ENCODE peak calls at places on chromosome 12, in five cellular contexts. One of them, this sample, is unnamed. For H3K4me1, the result is how much of the 10 kb centered on the place peaks cover.

GRCh38 chr12:104656383-104656782 is 199.6 kb downstream of the CHST11 start:
- DNase-seq in adrenal gland: no peak
- DNase-seq in fibroblast of lung: no peak
- DNase-seq in psoas muscle: no peak
- DNase-seq in IMR-90: no peak
- DNase-seq in this sample: no peak

GRCh38 chr12:26465419-26466097 is 270.2 kb downstream of the SSPN start:
- DNase-seq in adrenal gland: no peak
- DNase-seq in fibroblast of lung: peak
- DNase-seq in psoas muscle: no peak
- DNase-seq in IMR-90: no peak
- DNase-seq in this sample: no peak

GRCh38 chr12:8562310-8562709 is 21.6 kb upstream of the CLEC4E start:
- DNase-seq in adrenal gland: no peak
- DNase-seq in fibroblast of lung: no peak
- DNase-seq in psoas muscle: no peak
- DNase-seq in IMR-90: no peak
- DNase-seq in this sample: no peak

GRCh38 chr12:42968426-42968825 is 378.9 kb upstream of the PRICKLE1 start:
- DNase-seq in adrenal gland: no peak
- DNase-seq in fibroblast of lung: no peak
- DNase-seq in psoas muscle: no peak
- DNase-seq in IMR-90: peak
- DNase-seq in this sample: no peak

GRCh38 chr12:63206908-63207307 is 55.9 kb upstream of the AVPR1A start:
- DNase-seq in adrenal gland: peak
- DNase-seq in fibroblast of lung: no peak
- DNase-seq in psoas muscle: no peak
- DNase-seq in IMR-90: no peak
- DNase-seq in this sample: no peak

GRCh38 chr12:131091976-131092691 is 138.4 kb downstream of the ADGRD1 start:
- DNase-seq in adrenal gland: peak
- DNase-seq in fibroblast of lung: no peak
- DNase-seq in psoas muscle: no peak
- DNase-seq in IMR-90: no peak
- DNase-seq in this sample: peak

GRCh38 chr12:2324375-2324774 is 271.6 kb downstream of the CACNA1C start:
- DNase-seq in adrenal gland: peak
- DNase-seq in fibroblast of lung: no peak
- DNase-seq in psoas muscle: peak
- DNase-seq in IMR-90: no peak
- DNase-seq in this sample: no peak

GRCh38 chr12:57765698-57766463 is 997 bp downstream of the CYP27B1 start:
- DNase-seq in adrenal gland: no peak
- DNase-seq in fibroblast of lung: no peak
- DNase-seq in psoas muscle: no peak
- DNase-seq in IMR-90: no peak
- DNase-seq in this sample: peak

GRCh38 chr12:74889563-74890236 is 319.9 kb downstream of the KCNC2 start:
- DNase-seq in adrenal gland: no peak
- DNase-seq in fibroblast of lung: peak
- DNase-seq in psoas muscle: no peak
- DNase-seq in IMR-90: peak
- DNase-seq in this sample: peak

GRCh38 chr12:96606134-96606533 is 116.8 kb downstream of the CFAP54 start:
- DNase-seq in adrenal gland: no peak
- DNase-seq in fibroblast of lung: no peak
- DNase-seq in psoas muscle: no peak
- DNase-seq in IMR-90: no peak
- DNase-seq in this sample: no peak

GRCh38 chr12:1846421-1847405 is 26.3 kb downstream of the LRTM2 start:
- DNase-seq in adrenal gland: no peak
- DNase-seq in fibroblast of lung: no peak
- DNase-seq in psoas muscle: no peak
- DNase-seq in IMR-90: no peak
- DNase-seq in this sample: peak

GRCh38 chr12:117148642-117149041 is 41.6 kb downstream of the FBXO21 start:
- DNase-seq in adrenal gland: no peak
- DNase-seq in fibroblast of lung: no peak
- DNase-seq in psoas muscle: no peak
- DNase-seq in IMR-90: no peak
- DNase-seq in this sample: no peak

GRCh38 chr12:99057670-99058069 is 412.6 kb downstream of the APAF1 start:
- DNase-seq in adrenal gland: no peak
- DNase-seq in fibroblast of lung: no peak
- DNase-seq in psoas muscle: no peak
- DNase-seq in IMR-90: no peak
- DNase-seq in this sample: no peak

GRCh38 chr12:92539966-92540791 is 162.6 kb upstream of the PLEKHG7 start:
- DNase-seq in adrenal gland: no peak
- DNase-seq in fibroblast of lung: no peak
- DNase-seq in psoas muscle: no peak
- DNase-seq in IMR-90: no peak
- DNase-seq in this sample: no peak

GRCh38 chr12:106302401-106303201 is at the start of gene TCP11L2:
- DNase-seq in adrenal gland: peak
- DNase-seq in fibroblast of lung: peak
- DNase-seq in psoas muscle: peak
- DNase-seq in IMR-90: peak
- DNase-seq in this sample: peak

GRCh38 chr12:106304001-106304421 is 1.5 kb downstream of the TCP11L2 start:
- DNase-seq in adrenal gland: no peak
- DNase-seq in fibroblast of lung: no peak
- DNase-seq in psoas muscle: no peak
- DNase-seq in IMR-90: no peak
- DNase-seq in this sample: no peak

GRCh38 chr12:106304797-106305196 is 2.3 kb downstream of the TCP11L2 start:
- DNase-seq in adrenal gland: no peak
- DNase-seq in fibroblast of lung: no peak
- DNase-seq in psoas muscle: no peak
- DNase-seq in IMR-90: no peak
- DNase-seq in this sample: no peak

GRCh38 chr12:106301611-106302321 is 767 bp upstream of the TCP11L2 start:
- DNase-seq in adrenal gland: peak
- DNase-seq in fibroblast of lung: peak
- DNase-seq in psoas muscle: peak
- DNase-seq in IMR-90: peak
- DNase-seq in this sample: peak

GRCh38 chr12:106303202-106303820 is 778 bp downstream of the TCP11L2 start:
- DNase-seq in adrenal gland: peak
- DNase-seq in fibroblast of lung: peak
- DNase-seq in psoas muscle: peak
- DNase-seq in IMR-90: peak
- DNase-seq in this sample: peak
- H3K4me1 ChIP-seq in adrenal gland: under half
- H3K4me1 ChIP-seq in fibroblast of lung: under half
- H3K4me1 ChIP-seq in psoas muscle: half or more
- H3K4me1 ChIP-seq in IMR-90: under half
- H3K4me1 ChIP-seq in this sample: under half

GRCh38 chr12:9925746-9926393 is 6.3 kb downstream of the CLEC2A start:
- DNase-seq in adrenal gland: no peak
- DNase-seq in fibroblast of lung: peak
- DNase-seq in psoas muscle: no peak
- DNase-seq in IMR-90: peak
- DNase-seq in this sample: no peak
- TF ChIP-seq CTCF in adrenal gland: peak
- TF ChIP-seq CTCF in fibroblast of lung: peak
- TF ChIP-seq CTCF in psoas muscle: peak
- TF ChIP-seq CTCF in IMR-90: peak
- TF ChIP-seq CTCF in this sample: peak

DNA sequence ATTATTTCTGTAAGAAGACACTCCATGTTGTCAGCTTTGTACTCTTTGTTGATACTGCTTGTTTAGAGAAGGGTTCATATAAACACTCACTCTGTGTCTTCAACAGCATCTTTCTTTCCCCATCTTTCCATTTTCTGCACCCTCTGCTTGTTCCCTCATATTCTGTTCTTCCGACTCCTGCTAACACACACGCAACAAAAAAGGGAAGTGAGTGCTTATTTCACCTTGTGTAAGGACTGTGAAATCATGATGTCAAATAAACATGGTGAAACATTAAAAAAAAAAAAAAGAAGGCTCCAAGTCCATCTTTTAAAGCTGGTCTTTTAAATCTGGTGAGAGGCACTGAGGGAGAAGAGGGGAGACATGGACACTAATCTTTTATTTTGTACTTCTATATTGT is 145.4 kb downstream of the RPAP3 start:
- DNase-seq in adrenal gland: no peak
- DNase-seq in fibroblast of lung: no peak
- DNase-seq in psoas muscle: no peak
- DNase-seq in IMR-90: no peak
- DNase-seq in this sample: no peak
- H3K4me1 ChIP-seq in adrenal gland: under half
- H3K4me1 ChIP-seq in fibroblast of lung: under half
- H3K4me1 ChIP-seq in psoas muscle: under half
- H3K4me1 ChIP-seq in IMR-90: under half
- H3K4me1 ChIP-seq in this sample: under half

DNA sequence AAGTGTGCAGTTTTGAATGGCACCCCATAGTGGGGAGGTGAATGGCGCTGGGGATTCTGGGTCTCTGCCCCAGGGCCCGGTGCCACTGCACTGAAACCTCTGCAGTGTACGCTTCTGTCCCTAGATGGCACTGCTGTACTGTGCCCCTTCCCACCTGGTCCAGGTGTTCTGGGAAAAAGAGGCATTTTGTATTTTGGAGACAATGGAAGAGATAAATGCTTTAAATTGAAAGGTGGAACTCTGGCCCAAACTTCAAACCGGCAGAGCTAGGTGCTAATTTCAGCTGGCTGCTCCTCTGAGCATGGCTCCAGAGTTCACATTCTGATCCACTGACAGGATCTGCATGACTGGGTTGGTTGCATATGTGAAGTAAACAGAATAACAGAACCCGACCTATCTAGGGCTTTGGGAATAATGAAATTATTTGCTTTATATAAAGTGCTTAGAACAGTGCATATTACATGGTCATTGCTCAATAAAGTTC is 52.2 kb downstream of the KRT80 start:
- DNase-seq in adrenal gland: no peak
- DNase-seq in fibroblast of lung: peak
- DNase-seq in psoas muscle: no peak
- DNase-seq in IMR-90: peak
- DNase-seq in this sample: no peak
- TF ChIP-seq CTCF in adrenal gland: peak
- TF ChIP-seq CTCF in fibroblast of lung: peak
- TF ChIP-seq CTCF in psoas muscle: peak
- TF ChIP-seq CTCF in IMR-90: peak
- TF ChIP-seq CTCF in this sample: peak

DNA sequence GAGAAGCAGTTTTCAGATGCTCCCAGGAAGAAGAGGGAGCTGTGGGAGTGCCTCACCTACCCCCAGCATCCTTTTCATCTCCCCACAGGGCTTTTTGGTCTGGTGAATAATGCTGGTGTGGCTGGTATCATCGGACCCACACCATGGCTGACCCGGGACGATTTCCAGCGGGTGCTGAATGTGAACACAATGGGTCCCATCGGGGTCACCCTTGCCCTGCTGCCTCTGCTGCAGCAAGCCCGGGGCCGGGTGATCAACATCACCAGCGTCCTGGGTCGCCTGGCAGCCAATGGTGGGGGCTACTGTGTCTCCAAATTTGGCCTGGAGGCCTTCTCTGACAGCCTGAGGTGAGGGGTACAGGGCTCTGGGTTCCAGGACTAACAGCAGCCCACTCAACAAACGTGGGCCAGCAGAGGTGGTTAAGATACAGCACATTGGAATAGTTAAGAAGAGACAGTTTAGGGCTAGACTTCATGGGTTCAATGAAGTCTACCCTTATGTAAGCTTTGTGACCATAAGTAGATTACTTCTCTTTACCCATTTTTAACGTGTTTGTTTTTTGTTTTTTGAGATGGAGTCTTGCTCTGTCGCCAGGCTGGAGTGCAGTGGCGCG is 1.5 kb downstream of the RDH5 start:
- DNase-seq in adrenal gland: no peak
- DNase-seq in fibroblast of lung: no peak
- DNase-seq in psoas muscle: peak
- DNase-seq in IMR-90: no peak
- DNase-seq in this sample: peak
- H3K4me1 ChIP-seq in adrenal gland: under half
- H3K4me1 ChIP-seq in fibroblast of lung: half or more
- H3K4me1 ChIP-seq in psoas muscle: half or more
- H3K4me1 ChIP-seq in IMR-90: under half
- H3K4me1 ChIP-seq in this sample: half or more

GRCh38 chr12:24109381-24110039 is 160.0 kb upstream of the SOX5 start:
- DNase-seq in adrenal gland: no peak
- DNase-seq in fibroblast of lung: peak
- DNase-seq in psoas muscle: no peak
- DNase-seq in IMR-90: peak
- DNase-seq in this sample: no peak
- TF ChIP-seq CTCF in adrenal gland: peak
- TF ChIP-seq CTCF in fibroblast of lung: peak
- TF ChIP-seq CTCF in psoas muscle: no peak
- TF ChIP-seq CTCF in IMR-90: peak
- TF ChIP-seq CTCF in this sample: peak

GRCh38 chr12:51975196-51975595 is 23.7 kb downstream of the ACVR1B start:
- DNase-seq in adrenal gland: peak
- DNase-seq in fibroblast of lung: no peak
- DNase-seq in psoas muscle: no peak
- DNase-seq in IMR-90: no peak
- DNase-seq in this sample: no peak

GRCh38 chr12:51973560-51973959 is 22.1 kb downstream of the ACVR1B start:
- DNase-seq in adrenal gland: peak
- DNase-seq in fibroblast of lung: peak
- DNase-seq in psoas muscle: no peak
- DNase-seq in IMR-90: peak
- DNase-seq in this sample: no peak

GRCh38 chr12:51976376-51977160 is 25.1 kb downstream of the ACVR1B start:
- DNase-seq in adrenal gland: peak
- DNase-seq in fibroblast of lung: peak
- DNase-seq in psoas muscle: no peak
- DNase-seq in IMR-90: peak
- DNase-seq in this sample: no peak

GRCh38 chr12:51972849-51973273 is 21.4 kb downstream of the ACVR1B start:
- DNase-seq in adrenal gland: peak
- DNase-seq in fibroblast of lung: peak
- DNase-seq in psoas muscle: peak
- DNase-seq in IMR-90: peak
- DNase-seq in this sample: no peak

DNA sequence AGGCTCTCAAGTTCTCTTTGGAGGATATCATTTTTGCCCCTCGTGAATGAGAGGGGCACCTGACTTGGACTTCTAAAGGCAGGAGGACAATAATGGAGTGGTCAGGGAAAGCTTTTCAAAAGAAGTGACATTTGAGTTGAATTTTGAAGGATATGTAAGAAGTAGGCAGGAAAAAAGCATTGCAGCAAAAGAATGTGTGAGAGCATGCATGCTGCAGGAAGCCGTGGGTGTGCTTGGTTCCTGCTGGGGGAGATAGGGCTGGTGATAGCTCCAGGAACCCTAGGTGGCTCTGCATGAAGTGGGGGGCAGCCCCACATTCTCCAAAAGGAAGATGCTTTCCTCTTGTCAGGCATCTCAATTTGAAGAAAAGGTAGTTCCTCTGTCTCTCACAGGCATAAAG is 23.1 kb downstream of the ACVR1B start:
- DNase-seq in adrenal gland: no peak
- DNase-seq in fibroblast of lung: no peak
- DNase-seq in psoas muscle: no peak
- DNase-seq in IMR-90: no peak
- DNase-seq in this sample: no peak
- H3K4me1 ChIP-seq in adrenal gland: under half
- H3K4me1 ChIP-seq in fibroblast of lung: under half
- H3K4me1 ChIP-seq in psoas muscle: under half
- H3K4me1 ChIP-seq in IMR-90: under half
- H3K4me1 ChIP-seq in this sample: half or more